ENCODE peak calls at places on chromosomes 13 and 19, in ten cellular contexts. C is brain microvascular endothelial cell, Z is body of pancreas, T is psoas muscle, H is keratinocyte, L is Caco-2, W is choroid plexus epithelial cell, M is HFF-Myc, K is fibroblast of pulmonary artery, U is fibroblast of villous mesenchyme. A is an unnamed sample.

GRCh38 chr19:41929536-41930071 is 1.4 kb upstream of the ERFL start:
- DNase-seq in C (no peak), W (no peak), L (no peak), T (no peak), M (no peak), U (no peak), Z (no peak), H (no peak), K (no peak), A (no peak)

GRCh38 chr19:13277104-13277809 is 127.0 kb downstream of the IER2 start:
- DNase-seq in M (peak), C (peak), Z (peak), H (no peak), U (peak), L (peak), T (peak), K (peak), W (peak), A (peak)

GRCh38 chr13:100014621-100015020 is 33.0 kb downstream of the ZIC2 start:
- DNase-seq in K (no peak), H (no peak), Z (no peak), T (no peak), U (peak), C (no peak), M (no peak), W (peak), L (no peak), A (no peak)

GRCh38 chr13:91722267-91722884 is 324.0 kb downstream of the GPC5 start:
- DNase-seq in M (no peak), H (no peak), K (peak), L (no peak), T (no peak), Z (no peak), C (peak), U (peak), W (peak), A (no peak)

GRCh38 chr19:18639706-18640105 is 2.9 kb downstream of the KLHL26 start:
- DNase-seq in M (no peak), Z (no peak), C (no peak), T (no peak), U (peak), K (no peak), L (no peak), W (peak), H (no peak), A (no peak)

GRCh38 chr19:46068345-46069258 is 27.8 kb upstream of the IGFL4 start:
- DNase-seq in L (peak), U (peak), Z (no peak), C (peak), H (peak), T (no peak), M (peak), K (peak), W (peak), A (no peak)

GRCh38 chr13:28338202-28338601 is 156.7 kb downstream of the FLT1 start:
- DNase-seq in C (no peak), H (no peak), W (no peak), M (no peak), Z (no peak), K (no peak), L (no peak), T (no peak), U (peak), A (no peak)

GRCh38 chr19:18788782-18789421 is 2.2 kb downstream of the COMP start:
- DNase-seq in H (no peak), M (no peak), C (no peak), W (no peak), L (no peak), T (no peak), K (no peak), U (no peak), Z (no peak), A (no peak)

GRCh38 chr19:13790354-13790753 is 4.9 kb upstream of the ZSWIM4 start:
- DNase-seq in M (no peak), K (no peak), U (peak), T (no peak), L (no peak), H (no peak), W (peak), Z (no peak), C (peak), A (no peak)

GRCh38 chr13:99350191-99350590 is 43.0 kb upstream of the GPR183 start:
- DNase-seq in M (no peak), T (no peak), Z (no peak), K (no peak), H (no peak), U (no peak), C (no peak), L (no peak), W (no peak), A (no peak)

GRCh38 chr19:13623686-13624405 is 117.6 kb upstream of the CACNA1A start:
- DNase-seq in H (no peak), W (no peak), L (no peak), Z (no peak), K (no peak), C (no peak), T (no peak), U (no peak), M (no peak), A (no peak)

GRCh38 chr19:33399081-33399744 is 25.7 kb downstream of the CEBPG start:
- DNase-seq in C (no peak), T (no peak), Z (no peak), L (no peak), W (no peak), U (no peak), H (no peak), M (no peak), K (no peak), A (no peak)

GRCh38 chr19:8517551-8518442 is 3.8 kb upstream of the ZNF414 start:
- DNase-seq in Z (no peak), M (no peak), C (no peak), U (peak), K (peak), H (no peak), L (no peak), T (no peak), W (peak), A (no peak)

GRCh38 chr13:90826688-90827087 is 520.8 kb upstream of the MIR17HG start:
- DNase-seq in Z (no peak), H (no peak), M (no peak), K (no peak), T (no peak), L (no peak), U (no peak), C (no peak), W (no peak), A (no peak)

GRCh38 chr13:19586904-19587634 is 25.7 kb upstream of the TPTE2 start:
- DNase-seq in H (no peak), U (peak), K (no peak), W (peak), C (no peak), L (no peak), Z (peak), M (peak), T (peak), A (peak)

GRCh38 chr13:79621902-79622301 is 140.9 kb downstream of the NDFIP2 start:
- DNase-seq in W (no peak), T (no peak), K (no peak), M (no peak), H (peak), Z (no peak), C (no peak), L (no peak), U (no peak), A (no peak)

GRCh38 chr19:21590868-21591267 is 85.5 kb downstream of the ZNF429 start:
- DNase-seq in H (no peak), U (no peak), K (no peak), W (no peak), L (no peak), Z (no peak), T (no peak), M (no peak), C (no peak), A (no peak)

GRCh38 chr13:112756967-112757758 is 67.3 kb downstream of the ATP11A start:
- DNase-seq in K (no peak), M (no peak), L (no peak), U (no peak), T (no peak), Z (no peak), C (no peak), W (no peak), H (no peak), A (no peak)

GRCh38 chr13:40170982-40171381 is 495.5 kb downstream of the FOXO1 start:
- DNase-seq in M (no peak), T (no peak), H (peak), K (no peak), C (no peak), W (no peak), L (no peak), U (no peak), Z (no peak), A (no peak)

GRCh38 chr13:50355797-50356196 is 340.6 kb downstream of the KCNRG start:
- DNase-seq in U (no peak), Z (no peak), L (no peak), K (no peak), W (no peak), T (no peak), M (no peak), C (no peak), H (no peak), A (no peak)

GRCh38 chr19:53991224-53992113 is at the start of gene CACNG6:
- DNase-seq in U (peak), K (peak), Z (no peak), M (no peak), T (peak), H (no peak), L (peak), W (no peak), C (no peak), A (no peak)

GRCh38 chr19:41906271-41906670 is 22.0 kb downstream of the ERFL start:
- DNase-seq in M (no peak), T (no peak), U (no peak), Z (no peak), H (no peak), W (no peak), K (no peak), C (no peak), L (no peak), A (no peak)

GRCh38 chr19:13938361-13939027 is at the start of gene PODNL1:
- DNase-seq in K (peak), C (peak), L (no peak), U (peak), H (no peak), M (peak), W (peak), Z (no peak), T (no peak), A (no peak)

GRCh38 chr13:71870036-71870435 is 3.0 kb upstream of the DACH1 start:
- DNase-seq in H (no peak), M (no peak), T (no peak), C (no peak), W (no peak), K (no peak), Z (no peak), L (no peak), U (no peak), A (no peak)

GRCh38 chr19:10092648-10093294 is 6.7 kb downstream of the SHFL start:
- DNase-seq in U (no peak), H (no peak), T (no peak), W (no peak), Z (no peak), M (no peak), L (no peak), K (no peak), C (no peak), A (no peak)

GRCh38 chr13:80341098-80341701 is at the start of gene SPRY2:
- DNase-seq in C (peak), Z (peak), W (peak), U (peak), T (peak), H (no peak), L (peak), K (peak), M (peak), A (no peak)

GRCh38 chr13:51804295-51805172 is 571 bp upstream of the DHRS12 start:
- DNase-seq in Z (no peak), K (no peak), L (no peak), M (no peak), W (no peak), H (no peak), C (no peak), U (no peak), T (no peak), A (no peak)

DNA sequence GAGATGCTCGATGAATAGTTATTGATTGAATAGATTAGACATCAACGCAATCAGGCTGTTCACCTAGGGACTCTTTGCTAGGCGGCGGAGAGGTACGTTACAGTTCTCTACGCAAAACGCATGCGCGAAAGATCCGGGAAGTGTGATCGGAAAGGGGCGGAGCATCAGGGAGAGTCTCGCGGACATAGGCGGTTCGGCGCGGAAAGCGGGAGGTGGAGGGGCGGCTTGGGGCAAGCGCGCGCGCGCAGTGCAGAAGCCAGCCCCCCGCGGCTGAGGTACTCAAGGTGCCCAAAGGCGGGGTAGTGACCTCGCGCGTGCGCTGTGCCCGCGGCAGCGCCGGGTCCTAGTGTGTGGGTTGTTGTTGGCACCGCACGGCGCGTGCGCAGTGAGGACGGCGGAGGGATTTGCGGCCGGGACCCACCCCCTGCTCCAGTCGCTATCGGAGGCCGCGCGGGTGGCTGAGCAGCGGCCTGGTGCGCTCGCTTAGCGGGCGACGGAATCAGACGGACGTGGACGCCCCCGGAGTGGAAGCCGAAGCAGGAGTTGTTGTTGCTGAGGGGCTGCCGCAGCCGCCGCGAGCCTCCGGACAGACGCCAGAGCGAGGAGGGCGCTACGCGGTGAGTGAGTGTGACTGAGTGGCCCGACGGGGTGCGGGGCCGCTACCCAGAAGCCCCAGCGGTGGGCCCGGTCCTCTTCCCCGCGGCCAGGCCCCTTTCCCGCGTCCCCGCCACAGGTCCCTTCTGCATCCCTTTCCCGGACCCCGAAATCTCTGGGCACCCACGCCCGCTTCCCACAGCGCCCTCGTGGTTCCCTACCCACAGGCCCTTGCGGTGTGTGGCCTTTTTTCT is at the start of gene SNRNP70:
- DNase-seq in U (peak), T (peak), K (peak), M (peak), Z (peak), W (peak), C (peak), H (peak), L (peak), A (peak)
- TF ChIP-seq CTCF in U (no peak), T (no peak), K (no peak), M (no peak), Z (peak), W (no peak), C (no peak), H (no peak), L (no peak), A (no peak)

DNA sequence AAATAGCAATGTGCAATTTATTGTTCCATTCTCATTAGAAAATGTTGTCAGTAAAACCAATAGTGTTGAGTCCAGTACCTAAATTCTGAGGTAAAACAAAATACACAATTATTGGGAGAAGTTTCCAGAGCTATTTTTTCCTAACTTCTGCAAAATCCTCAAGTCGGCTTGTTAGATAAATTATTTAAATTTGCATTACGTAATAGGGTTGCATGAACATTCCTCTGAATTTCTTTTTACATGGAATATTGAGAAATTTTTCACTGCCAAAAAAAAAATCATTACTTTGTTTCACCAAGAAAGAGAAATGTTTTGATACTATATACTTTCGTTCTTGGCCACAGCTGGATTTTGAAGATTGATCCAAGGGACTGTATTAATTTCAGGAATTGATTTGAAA is 1.5 kb downstream of the ZNF507 start:
- DNase-seq in M (no peak), T (no peak), U (no peak), C (no peak), K (no peak), H (no peak), Z (no peak), W (no peak), L (no peak), A (no peak)
- H3K4me3 ChIP-seq in M (peak), T (peak), U (peak), C (peak), K (peak), H (peak), Z (no peak), W (peak), L (peak), A (peak)

DNA sequence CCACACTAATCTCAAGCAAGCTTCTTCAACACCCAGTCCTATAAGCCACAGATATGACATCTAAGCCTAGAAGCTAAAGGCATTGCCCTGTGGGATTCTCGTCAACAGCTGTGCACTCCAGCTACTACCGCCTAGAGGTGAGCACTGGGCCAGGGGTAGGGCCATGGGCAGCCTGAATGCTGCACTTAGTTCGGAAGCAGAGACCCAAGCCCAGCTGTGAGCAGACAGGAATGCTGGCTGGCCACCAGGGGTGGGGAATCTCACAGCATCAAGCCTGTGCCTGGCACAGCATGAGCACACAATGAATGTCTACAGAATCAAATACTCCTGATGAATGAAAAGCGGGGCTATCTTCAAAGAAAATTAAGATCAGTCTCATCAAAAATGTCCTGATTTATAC is 167.5 kb upstream of the UBL3 start:
- DNase-seq in C (no peak), U (no peak), Z (no peak), M (no peak), L (no peak), W (peak), T (no peak), K (no peak), H (no peak), A (no peak)
- TF ChIP-seq CTCF in C (peak), U (peak), Z (no peak), M (no peak), L (no peak), W (peak), T (no peak), K (no peak), H (no peak), A (no peak)

GRCh38 chr19:47714339-47714738 is 1.1 kb downstream of the EHD2 start:
- DNase-seq in U (peak), M (no peak), W (peak), C (no peak), K (peak), L (no peak), H (no peak), T (no peak), Z (no peak), A (no peak)

GRCh38 chr19:47716270-47716937 is 3.2 kb downstream of the EHD2 start:
- DNase-seq in K (no peak), L (no peak), H (no peak), C (no peak), T (no peak), Z (no peak), M (no peak), U (no peak), W (no peak), A (no peak)

GRCh38 chr19:47723573-47723923 is 10.3 kb downstream of the EHD2 start:
- DNase-seq in U (peak), T (peak), Z (peak), K (peak), L (peak), W (peak), H (no peak), C (peak), M (no peak), A (no peak)

GRCh38 chr19:47720669-47721068 is 7.4 kb downstream of the EHD2 start:
- DNase-seq in U (no peak), L (no peak), K (no peak), C (no peak), W (no peak), H (no peak), Z (no peak), M (no peak), T (no peak), A (no peak)

GRCh38 chr19:47719047-47719885 is 6.0 kb downstream of the EHD2 start:
- DNase-seq in Z (peak), W (peak), U (peak), T (peak), C (peak), M (peak), L (no peak), H (peak), K (peak), A (no peak)
- H3K4me3 ChIP-seq in Z (no peak), W (peak), U (peak), T (peak), C (peak), M (peak), L (no peak), H (no peak), K (peak), A (no peak)

DNA sequence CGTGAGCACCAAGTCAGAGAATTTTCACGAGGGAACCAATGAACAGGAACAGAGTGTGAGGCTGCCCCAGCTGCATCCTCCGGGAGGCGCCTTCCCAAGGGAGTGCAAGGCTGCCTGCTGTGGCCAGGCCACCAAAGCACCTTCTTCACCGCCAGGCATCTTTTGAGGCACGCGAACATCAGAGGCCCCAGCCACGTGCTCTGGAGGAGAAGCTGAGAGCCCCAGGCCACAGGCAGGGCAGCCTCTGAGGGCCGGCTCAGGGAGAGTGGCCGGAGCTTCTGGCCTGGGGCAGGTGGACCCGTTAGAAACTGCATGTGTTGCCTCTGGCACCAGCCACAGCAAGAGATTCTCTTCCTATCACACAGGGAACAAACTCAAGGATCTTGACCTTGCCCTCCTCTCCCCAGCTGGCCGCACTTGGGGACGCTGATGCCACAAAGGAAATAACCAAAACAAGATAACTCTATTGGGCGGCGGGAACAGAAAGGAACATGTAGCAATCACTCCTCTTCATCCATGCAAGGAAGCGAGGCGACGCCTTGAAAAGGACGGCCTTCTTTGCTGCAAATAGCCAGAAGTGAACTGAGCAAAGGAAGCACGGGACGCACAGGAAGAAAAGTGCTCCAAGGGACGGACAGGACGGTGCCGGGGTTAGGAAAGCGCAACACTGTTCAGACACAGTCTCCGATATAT is 19.9 kb downstream of the GAS6 start:
- DNase-seq in T (no peak), Z (no peak), C (no peak), W (no peak), H (no peak), L (no peak), K (no peak), M (no peak), U (no peak), A (no peak)
- TF ChIP-seq CTCF in T (no peak), Z (no peak), C (peak), W (no peak), H (no peak), L (no peak), K (no peak), M (peak), U (no peak), A (no peak)

GRCh38 chr13:32314271-32314967 is 744 bp downstream of the ZAR1L start:
- DNase-seq in H (no peak), M (no peak), U (peak), W (no peak), C (no peak), Z (no peak), L (no peak), T (peak), K (no peak), A (no peak)
- H3K4me3 ChIP-seq in H (peak), M (no peak), U (peak), W (peak), C (peak), Z (no peak), L (peak), T (peak), K (no peak), A (peak)

GRCh38 chr19:4208385-4209094 is 20.8 kb upstream of the EBI3 start:
- DNase-seq in T (no peak), K (peak), U (no peak), H (no peak), M (no peak), Z (no peak), C (peak), L (no peak), W (peak), A (no peak)
- TF ChIP-seq CTCF in T (peak), K (peak), U (peak), H (peak), M (peak), Z (no peak), C (peak), L (peak), W (peak), A (peak)